ENCODE peak calls at places on chromosome 22, in four cellular contexts. One of them, this sample, is unnamed.

GRCh38 chr22:40335358-40335757 is 10.9 kb upstream of the ADSL start:
- DNase-seq in AG10803: no peak
- DNase-seq in endothelial cell: no peak
- DNase-seq in suprapubic skin: no peak
- DNase-seq in this sample: no peak

GRCh38 chr22:37663521-37664140 is 5.1 kb downstream of the PDXP start:
- DNase-seq in AG10803: peak; percentile 29
- DNase-seq in endothelial cell: no peak
- DNase-seq in suprapubic skin: no peak
- DNase-seq in this sample: no peak

GRCh38 chr22:29055192-29055830 is 6.3 kb downstream of the C22orf31 start:
- DNase-seq in AG10803: no peak
- DNase-seq in endothelial cell: no peak
- DNase-seq in suprapubic skin: peak; percentile 5
- DNase-seq in this sample: no peak

GRCh38 chr22:27800250-27801131 is 1.1 kb downstream of the MN1 start:
- DNase-seq in AG10803: no peak
- DNase-seq in endothelial cell: no peak
- DNase-seq in suprapubic skin: no peak
- DNase-seq in this sample: no peak

GRCh38 chr22:39612811-39613548 is 42.4 kb downstream of the CACNA1I start:
- DNase-seq in AG10803: no peak
- DNase-seq in endothelial cell: no peak
- DNase-seq in suprapubic skin: no peak
- DNase-seq in this sample: peak; percentile 81

GRCh38 chr22:25027959-25028840 is 75.7 kb downstream of the KIAA1671 start:
- DNase-seq in AG10803: no peak
- DNase-seq in endothelial cell: peak; percentile 67
- DNase-seq in suprapubic skin: no peak
- DNase-seq in this sample: peak; percentile 43

GRCh38 chr22:24424001-24424900 is 3.1 kb upstream of the ADORA2A start:
- DNase-seq in AG10803: no peak
- DNase-seq in endothelial cell: no peak
- DNase-seq in suprapubic skin: no peak
- DNase-seq in this sample: peak; percentile 65

GRCh38 chr22:50627452-50627913 is 469 bp downstream of the ARSA start:
- DNase-seq in AG10803: no peak
- DNase-seq in endothelial cell: peak; percentile 41
- DNase-seq in suprapubic skin: no peak
- DNase-seq in this sample: peak; percentile 48

GRCh38 chr22:24133187-24133965 is 47.9 kb upstream of the SUSD2 start:
- DNase-seq in AG10803: peak; percentile 11
- DNase-seq in endothelial cell: no peak
- DNase-seq in suprapubic skin: no peak
- DNase-seq in this sample: peak; percentile 37

GRCh38 chr22:34334893-34335292 is 414.6 kb upstream of the LARGE1 start:
- DNase-seq in AG10803: no peak
- DNase-seq in endothelial cell: no peak
- DNase-seq in suprapubic skin: no peak
- DNase-seq in this sample: no peak

GRCh38 chr22:26894766-26895485 is 237.5 kb downstream of the MIAT start:
- DNase-seq in AG10803: peak; percentile 93
- DNase-seq in endothelial cell: no peak
- DNase-seq in suprapubic skin: no peak
- DNase-seq in this sample: peak; percentile 37

GRCh38 chr22:43481528-43482309 is 69.9 kb downstream of the MPPED1 start:
- DNase-seq in AG10803: no peak
- DNase-seq in endothelial cell: peak; percentile 39
- DNase-seq in suprapubic skin: no peak
- DNase-seq in this sample: peak; percentile 61
- TF ChIP-seq CTCF in AG10803: no peak
- TF ChIP-seq CTCF in endothelial cell: no peak
- TF ChIP-seq CTCF in suprapubic skin: no peak
- TF ChIP-seq CTCF in this sample: peak; percentile 41

DNA sequence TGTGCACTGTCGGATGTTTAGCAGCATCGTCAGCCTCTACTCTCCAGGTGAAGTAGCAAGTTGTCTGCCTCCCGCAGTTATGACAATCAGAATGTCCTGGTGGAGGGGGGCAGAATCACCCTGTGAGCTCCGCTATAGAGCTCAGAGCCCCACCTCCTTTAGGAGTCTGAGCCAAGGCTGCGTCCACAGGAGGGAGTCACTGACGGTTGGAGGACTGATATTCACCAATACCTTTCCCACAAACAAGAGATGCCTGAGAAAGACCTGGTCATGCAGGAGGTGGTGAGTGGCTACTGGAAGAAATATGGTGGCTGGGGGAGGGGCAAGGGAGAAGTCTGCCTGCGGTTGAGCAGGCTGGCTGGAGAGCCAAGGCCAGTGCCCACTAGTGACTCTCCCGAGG is 41.7 kb upstream of the ADA2 start:
- DNase-seq in AG10803: no peak
- DNase-seq in endothelial cell: no peak
- DNase-seq in suprapubic skin: no peak
- DNase-seq in this sample: no peak
- TF ChIP-seq CTCF in AG10803: no peak
- TF ChIP-seq CTCF in endothelial cell: no peak
- TF ChIP-seq CTCF in suprapubic skin: no peak
- TF ChIP-seq CTCF in this sample: no peak

GRCh38 chr22:17269224-17269606 is 50.0 kb upstream of the ADA2 start:
- DNase-seq in AG10803: no peak
- DNase-seq in endothelial cell: no peak
- DNase-seq in suprapubic skin: no peak
- DNase-seq in this sample: no peak

GRCh38 chr22:17267661-17268330 is 48.6 kb upstream of the ADA2 start:
- DNase-seq in AG10803: no peak
- DNase-seq in endothelial cell: no peak
- DNase-seq in suprapubic skin: no peak
- DNase-seq in this sample: no peak

GRCh38 chr22:17269607-17270261 is 50.5 kb upstream of the ADA2 start:
- DNase-seq in AG10803: no peak
- DNase-seq in endothelial cell: no peak
- DNase-seq in suprapubic skin: no peak
- DNase-seq in this sample: no peak

GRCh38 chr22:17266261-17266971 is 47.2 kb upstream of the ADA2 start:
- DNase-seq in AG10803: no peak
- DNase-seq in endothelial cell: peak; percentile 30
- DNase-seq in suprapubic skin: no peak
- DNase-seq in this sample: peak; percentile 19

GRCh38 chr22:17268501-17269223 is 49.4 kb upstream of the ADA2 start:
- DNase-seq in AG10803: no peak
- DNase-seq in endothelial cell: no peak
- DNase-seq in suprapubic skin: no peak
- DNase-seq in this sample: peak; percentile 14
- TF ChIP-seq CTCF in AG10803: no peak
- TF ChIP-seq CTCF in endothelial cell: no peak
- TF ChIP-seq CTCF in suprapubic skin: no peak
- TF ChIP-seq CTCF in this sample: peak; percentile 33

GRCh38 chr22:45958971-45959370 is 18.0 kb downstream of the WNT7B start:
- DNase-seq in AG10803: no peak
- DNase-seq in endothelial cell: no peak
- DNase-seq in suprapubic skin: no peak
- DNase-seq in this sample: no peak
- TF ChIP-seq CTCF in AG10803: no peak
- TF ChIP-seq CTCF in endothelial cell: no peak
- TF ChIP-seq CTCF in suprapubic skin: no peak
- TF ChIP-seq CTCF in this sample: no peak

DNA sequence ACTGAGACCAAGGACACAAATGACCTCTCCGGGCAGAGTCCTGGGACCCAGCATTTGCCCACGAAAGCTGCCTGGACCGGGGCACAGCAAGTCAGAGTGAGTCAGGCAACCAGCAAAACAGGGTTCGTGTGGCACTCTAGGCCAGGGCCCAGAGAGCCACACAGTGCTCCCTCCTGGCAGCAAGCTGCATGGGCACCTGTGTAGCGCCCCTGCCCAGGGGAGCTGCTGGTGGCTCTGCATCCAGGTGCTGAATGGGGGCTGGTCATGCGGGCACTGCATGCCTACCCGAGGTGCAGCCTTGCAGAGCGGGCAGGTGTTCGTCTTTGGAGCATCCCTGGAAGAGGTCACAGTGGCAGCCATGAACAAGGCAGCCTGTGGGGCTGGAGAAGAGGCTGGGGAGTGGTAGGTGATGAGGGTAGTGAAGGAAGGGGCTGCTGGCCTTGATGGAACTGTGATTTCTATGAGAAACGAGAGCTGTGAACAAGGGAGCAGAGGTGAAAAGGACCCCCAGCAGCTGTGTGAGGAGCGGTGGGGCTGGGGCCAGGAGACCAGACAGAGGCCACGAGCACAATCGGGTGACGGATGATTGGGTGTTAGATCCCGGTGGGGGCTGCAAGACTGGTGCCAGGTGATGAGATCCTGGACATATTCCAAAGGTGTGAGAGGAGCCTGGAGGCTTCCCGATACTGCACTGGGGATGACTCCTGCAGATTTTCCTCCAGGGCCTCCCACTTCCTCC is 63.3 kb downstream of the DGCR2 start:
- DNase-seq in AG10803: no peak
- DNase-seq in endothelial cell: no peak
- DNase-seq in suprapubic skin: peak; percentile 51
- DNase-seq in this sample: no peak
- TF ChIP-seq CTCF in AG10803: no peak
- TF ChIP-seq CTCF in endothelial cell: no peak
- TF ChIP-seq CTCF in suprapubic skin: no peak
- TF ChIP-seq CTCF in this sample: no peak

DNA sequence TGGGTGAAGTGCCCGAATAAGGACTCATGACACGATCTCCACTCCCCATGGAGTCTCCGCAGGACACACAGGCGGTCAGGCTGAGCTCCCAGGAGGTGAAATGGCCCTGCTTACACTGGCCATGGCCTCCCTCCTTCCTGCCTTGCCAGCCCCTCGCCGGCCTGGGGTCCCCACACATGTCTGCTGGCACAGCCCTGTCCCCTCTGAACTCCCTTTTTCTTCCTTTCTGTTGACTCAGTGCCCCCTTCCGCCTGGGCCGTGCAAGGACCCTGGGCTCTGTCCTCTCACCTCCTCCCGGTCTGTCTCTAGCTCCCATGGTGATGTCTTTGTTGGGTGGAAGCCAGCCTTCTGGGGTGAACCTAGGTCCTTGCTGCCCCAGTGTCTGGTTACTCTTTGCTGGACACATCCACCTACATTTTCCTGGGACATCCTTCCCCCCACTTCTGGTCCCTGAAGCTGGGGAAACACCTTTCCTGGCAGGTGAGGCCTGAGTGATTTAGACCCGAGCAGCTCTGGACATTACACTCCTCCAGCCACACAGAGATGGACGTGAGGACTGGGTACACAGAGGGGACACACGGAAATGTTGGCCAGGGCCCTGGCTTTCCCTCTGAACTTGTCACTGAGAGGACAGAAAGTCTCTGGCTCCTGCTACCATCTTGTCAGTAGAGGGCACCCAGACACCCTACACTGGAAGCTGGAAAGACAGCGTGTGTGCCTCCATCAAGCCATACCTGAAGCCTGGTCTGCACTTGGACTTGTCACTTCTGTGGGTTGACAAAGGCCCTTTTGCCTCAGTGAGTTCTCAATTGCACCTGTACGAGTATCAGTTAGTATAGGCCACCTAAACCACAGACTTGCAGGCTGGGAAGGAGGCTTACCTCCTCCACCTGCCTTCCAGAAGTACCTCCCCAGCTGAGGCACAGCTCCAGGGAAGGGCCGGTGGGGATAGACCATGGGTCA is 864.3 kb downstream of the TBC1D22A start:
- DNase-seq in AG10803: no peak
- DNase-seq in endothelial cell: no peak
- DNase-seq in suprapubic skin: no peak
- DNase-seq in this sample: no peak
- TF ChIP-seq CTCF in AG10803: no peak
- TF ChIP-seq CTCF in endothelial cell: no peak
- TF ChIP-seq CTCF in suprapubic skin: no peak
- TF ChIP-seq CTCF in this sample: no peak